ENCODE peak calls at places on chromosomes 12 and 14, in four cellular contexts. O, P, D and Q are unnamed samples.

GRCh38 chr12:101424620-101425019 is 17.0 kb upstream of the ARL1 start:
- DNase-seq in O (no peak), P (no peak), D (no peak), Q (no peak)

GRCh38 chr14:65255029-65255545 is 152.8 kb upstream of the MAX start:
- DNase-seq in O (no peak), P (no peak), D (no peak), Q (no peak)

GRCh38 chr14:60981626-60982455 is 796 bp downstream of the SLC38A6 start:
- DNase-seq in O (no peak), P (no peak), D (peak), Q (peak)

GRCh38 chr12:6765634-6766581 is at the start of gene PTMS:
- DNase-seq in O (peak), P (peak), D (peak), Q (peak)

GRCh38 chr14:104044016-104044415 is 41.5 kb upstream of the ASPG start:
- DNase-seq in O (no peak), P (no peak), D (no peak), Q (no peak)

GRCh38 chr12:48165089-48166031 is 8.0 kb upstream of the ASB8 start:
- DNase-seq in O (no peak), P (peak), D (peak), Q (no peak)

GRCh38 chr14:92456215-92457017 is 57.2 kb upstream of the RIN3 start:
- DNase-seq in O (no peak), P (no peak), D (peak), Q (peak)

GRCh38 chr12:84727964-84728363 is 184.6 kb downstream of the SLC6A15 start:
- DNase-seq in O (no peak), P (no peak), D (no peak), Q (no peak)

GRCh38 chr12:117119592-117120198 is 20.5 kb upstream of the TESC start:
- DNase-seq in O (no peak), P (no peak), D (peak), Q (no peak)

DNA sequence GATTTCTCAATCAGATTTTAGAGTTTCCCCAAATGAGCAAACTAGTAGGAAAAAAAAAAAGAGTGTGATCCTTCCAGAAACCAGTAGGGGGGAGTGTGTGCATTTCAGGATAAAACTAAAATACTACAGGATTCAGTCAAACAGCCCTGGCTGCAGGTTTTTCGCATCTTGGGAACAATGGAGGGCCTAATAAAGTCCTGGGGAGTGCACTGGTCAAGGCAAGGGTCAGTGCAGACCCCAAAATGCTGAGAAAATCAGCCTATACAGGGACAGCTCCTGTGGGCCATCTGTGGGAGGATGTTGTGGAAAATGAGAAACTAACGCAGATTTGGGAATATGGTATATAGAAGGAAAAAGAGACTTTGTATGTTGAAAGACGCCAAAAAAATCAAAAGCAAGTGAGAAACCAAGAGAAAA is 22.2 kb upstream of the ABCD4 start:
- DNase-seq in O (no peak), P (no peak), D (peak), Q (no peak)
- TF ChIP-seq CTCF in O (no peak), P (peak), D (peak), Q (peak)

DNA sequence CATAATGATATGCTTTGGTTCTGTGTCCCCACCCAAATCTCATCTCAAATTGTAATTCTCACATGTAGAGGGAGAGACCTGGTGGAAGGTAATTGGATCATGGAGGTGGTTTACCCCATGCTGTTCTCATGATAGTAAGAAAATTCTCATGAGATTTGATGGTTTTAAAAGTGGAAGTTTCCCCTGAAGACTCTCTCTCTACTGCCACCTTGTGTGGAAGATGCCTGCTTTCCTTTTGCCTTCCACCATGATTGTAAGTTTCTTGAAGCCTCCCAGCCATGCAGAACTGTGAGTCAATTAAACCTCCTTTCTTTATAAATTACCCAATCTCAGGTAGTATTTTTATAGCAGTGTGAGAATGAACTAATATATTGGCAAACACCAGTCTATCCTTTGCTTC is 260.4 kb upstream of the PPFIA2 start:
- DNase-seq in O (no peak), P (no peak), D (peak), Q (peak)
- TF ChIP-seq CTCF in O (no peak), P (no peak), D (peak), Q (no peak)

DNA sequence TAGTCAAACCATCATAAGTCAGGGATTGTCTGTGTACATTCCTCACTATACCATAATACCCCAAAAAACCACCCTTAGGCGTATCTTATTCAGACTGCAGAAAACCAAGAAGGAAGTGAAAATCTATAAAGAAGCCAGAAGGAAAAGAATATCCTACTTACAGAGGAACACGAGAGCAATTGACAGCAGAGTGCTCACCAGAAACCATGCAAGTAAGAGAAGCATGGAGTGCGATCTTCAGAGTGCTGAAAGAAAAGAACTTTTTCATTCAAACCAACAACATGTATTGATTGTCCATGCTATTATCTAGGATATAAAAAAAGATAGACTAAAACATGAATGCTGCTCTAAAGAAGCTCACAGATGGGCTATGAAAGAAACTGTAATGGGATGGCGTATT is 50.8 kb downstream of the STXBP6 start:
- DNase-seq in O (no peak), P (no peak), D (no peak), Q (no peak)
- TF ChIP-seq CTCF in O (no peak), P (no peak), D (no peak), Q (no peak)

DNA sequence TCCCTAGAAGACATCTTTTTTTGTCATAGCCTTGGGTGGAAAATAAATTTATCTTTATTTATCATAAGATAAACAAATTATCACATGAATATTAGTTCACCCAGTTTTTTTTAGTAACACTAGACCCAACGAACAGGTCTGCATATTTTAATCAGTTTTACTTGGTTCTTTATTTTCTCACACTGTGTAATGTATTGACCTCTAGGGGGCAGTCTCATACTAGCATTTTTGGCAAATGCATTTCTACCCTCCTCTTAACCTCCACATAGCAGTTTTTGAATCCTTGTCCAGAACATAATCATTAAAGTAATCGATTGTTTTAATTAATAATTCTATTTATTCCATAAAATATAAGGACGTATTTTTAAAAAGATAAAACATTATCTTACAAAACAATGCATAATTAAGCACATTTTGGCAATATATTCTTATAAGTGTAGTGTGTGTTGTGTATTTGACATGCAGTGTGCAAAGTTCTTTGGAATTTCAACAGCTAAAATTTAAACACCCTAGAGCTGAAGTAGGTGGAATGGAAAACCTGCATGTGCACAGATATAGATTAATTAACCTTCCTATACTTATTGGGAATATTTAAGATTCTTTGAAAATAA is 31.6 kb upstream of the PTPRQ start:
- DNase-seq in O (no peak), P (no peak), D (peak), Q (no peak)
- TF ChIP-seq CTCF in O (peak), P (peak), D (peak), Q (peak)

GRCh38 chr14:76955575-76956252 is 72.8 kb downstream of the IRF2BPL start:
- DNase-seq in O (no peak), P (peak), D (peak), Q (no peak)
- TF ChIP-seq CTCF in O (no peak), P (no peak), D (no peak), Q (no peak)